ENCODE peak calls at places on chromosomes 12 and 14, in seven cellular contexts. Y, N, Z, B, H, O and U are unnamed samples.

GRCh38 chr12:45051490-45052105 is 699 bp upstream of the DBX2 start:
- DNase-seq in Y (no peak), N (no peak), Z (no peak), B (no peak), H (peak), O (no peak), U (no peak)

GRCh38 chr12:102971227-102971626 is 13.8 kb downstream of the ASCL1 start:
- DNase-seq in Y (no peak), N (no peak), Z (no peak), B (no peak), H (no peak), O (no peak), U (no peak)

GRCh38 chr12:237026-237815 is 23.3 kb upstream of the SLC6A12 start:
- DNase-seq in Y (no peak), N (no peak), Z (no peak), B (no peak), H (no peak), O (no peak), U (no peak)

GRCh38 chr14:103140316-103141109 is 17.3 kb downstream of the TNFAIP2 start:
- DNase-seq in Y (peak), N (no peak), Z (no peak), B (no peak), H (no peak), O (no peak), U (no peak)

GRCh38 chr12:116152268-116152667 is 125.2 kb downstream of the MED13L start:
- DNase-seq in Y (no peak), N (no peak), Z (no peak), B (no peak), H (peak), O (no peak), U (no peak)

GRCh38 chr14:98949031-98949430 is 323.0 kb downstream of the BCL11B start:
- DNase-seq in Y (no peak), N (no peak), Z (no peak), B (no peak), H (no peak), O (no peak), U (no peak)

GRCh38 chr14:21997300-21997699 is 323.7 kb upstream of the OR4E1 start:
- DNase-seq in Y (no peak), N (no peak), Z (no peak), B (no peak), H (peak), O (no peak), U (no peak)

GRCh38 chr14:61140271-61140670 is 140.9 kb downstream of the TMEM30B start:
- DNase-seq in Y (no peak), N (no peak), Z (no peak), B (no peak), H (no peak), O (no peak), U (no peak)

GRCh38 chr12:48454675-48455074 is 17.7 kb upstream of the ANP32D start:
- DNase-seq in Y (no peak), N (no peak), Z (no peak), B (no peak), H (peak), O (no peak), U (no peak)

GRCh38 chr14:23294346-23294733 is 8.3 kb downstream of the PPP1R3E start:
- DNase-seq in Y (no peak), N (no peak), Z (no peak), B (no peak), H (no peak), O (no peak), U (no peak)

GRCh38 chr12:72632286-72632685 is 360.1 kb downstream of the TRHDE start:
- DNase-seq in Y (no peak), N (no peak), Z (no peak), B (no peak), H (no peak), O (no peak), U (no peak)

GRCh38 chr12:121263206-121263605 is 33.3 kb downstream of the CAMKK2 start:
- DNase-seq in Y (no peak), N (no peak), Z (no peak), B (no peak), H (no peak), O (no peak), U (no peak)

GRCh38 chr12:93819048-93819491 is 141.9 kb downstream of the CRADD start:
- DNase-seq in Y (no peak), N (peak), Z (no peak), B (no peak), H (no peak), O (peak), U (peak)

GRCh38 chr14:36810209-36810608 is 148.5 kb downstream of the PAX9 start:
- DNase-seq in Y (no peak), N (no peak), Z (no peak), B (no peak), H (no peak), O (no peak), U (no peak)

GRCh38 chr14:85587152-85587697 is 57.3 kb downstream of the FLRT2 start:
- DNase-seq in Y (no peak), N (no peak), Z (no peak), B (no peak), H (peak), O (no peak), U (no peak)